ENCODE peak calls at places on chromosome 12, in eight cellular contexts. I is NB4, P is AG04450, E is breast epithelium, B is cardiac muscle cell, Y is adrenal gland, Z is choroid plexus epithelial cell, J is A549. W is an unnamed sample.

GRCh38 chr12:130335517-130336392 is 1.9 kb upstream of the PIWIL1 start:
- DNase-seq in I (peak; percentile 71), Y (peak; percentile 73), B (peak; percentile 71), J (peak; percentile 49), Z (peak; percentile 76), E (no peak), P (no peak), W (peak; percentile 55)

GRCh38 chr12:76636141-76636692 is 76.6 kb upstream of the OSBPL8 start:
- DNase-seq in E (no peak), Z (peak; percentile 59), P (no peak), I (no peak), Y (no peak), J (no peak), B (no peak), W (no peak)

GRCh38 chr12:18430425-18431048 is 169.2 kb downstream of the PIK3C2G start:
- DNase-seq in P (peak; percentile 32), I (peak; percentile 68), B (peak; percentile 72), J (peak; percentile 20), Z (peak; percentile 84), E (no peak), Y (peak; percentile 68), W (peak; percentile 57)

GRCh38 chr12:31737763-31738162 is 8.9 kb upstream of the AMN1 start:
- DNase-seq in Y (no peak), J (no peak), B (no peak), E (no peak), P (no peak), Z (no peak), I (no peak), W (no peak)

GRCh38 chr12:97595423-97595822 is 132.8 kb downstream of the RMST start:
- DNase-seq in J (no peak), B (no peak), I (no peak), Y (no peak), E (no peak), Z (no peak), P (no peak), W (no peak)

GRCh38 chr12:55933158-55933798 is 2.3 kb downstream of the DGKA start:
- DNase-seq in E (no peak), I (peak; percentile 72), P (no peak), Y (no peak), Z (no peak), J (peak; percentile 41), B (no peak), W (no peak)

GRCh38 chr12:90253674-90254181 is 545.1 kb upstream of the ATP2B1 start:
- DNase-seq in B (peak; percentile 2), I (peak; percentile 100), Z (peak; percentile 89), Y (peak; percentile 20), E (peak; percentile 50), J (no peak), P (peak; percentile 58), W (peak; percentile 91)

GRCh38 chr12:93912086-93912733 is 235.0 kb downstream of the CRADD start:
- DNase-seq in E (no peak), J (no peak), Z (no peak), Y (peak; percentile 23), P (no peak), B (no peak), I (no peak), W (no peak)

GRCh38 chr12:44930972-44931600 is 55.0 kb upstream of the NELL2 start:
- DNase-seq in J (peak; percentile 37), Y (no peak), I (peak; percentile 61), E (no peak), B (peak; percentile 89), P (peak; percentile 13), Z (peak; percentile 69), W (no peak)

GRCh38 chr12:57614178-57614947 is 3.1 kb downstream of the ARHGEF25 start:
- DNase-seq in I (peak; percentile 56), J (peak; percentile 51), Y (no peak), E (no peak), Z (peak; percentile 54), B (no peak), P (no peak), W (no peak)

GRCh38 chr12:127650626-127651025 is 616.3 kb upstream of the TMEM132C start:
- DNase-seq in Z (no peak), P (no peak), E (no peak), I (no peak), J (no peak), B (no peak), Y (no peak), W (peak; percentile 70)

GRCh38 chr12:111067498-111067897 is 147.1 kb upstream of the MYL2 start:
- DNase-seq in E (peak; percentile 18), Z (no peak), I (no peak), B (no peak), J (no peak), Y (no peak), P (no peak), W (no peak)

GRCh38 chr12:54879132-54879531 is 24.8 kb downstream of the MUCL1 start:
- DNase-seq in P (no peak), Y (peak; percentile 10), I (peak; percentile 2), B (no peak), Z (peak; percentile 51), E (no peak), J (no peak), W (no peak)

GRCh38 chr12:16266085-16266484 is 11.4 kb downstream of the SLC15A5 start:
- DNase-seq in B (no peak), P (no peak), E (no peak), I (no peak), Y (no peak), Z (no peak), J (no peak), W (no peak)

GRCh38 chr12:24767016-24767415 is 181.9 kb downstream of the BCAT1 start:
- DNase-seq in J (no peak), I (no peak), B (no peak), Y (no peak), P (no peak), E (no peak), Z (no peak), W (no peak)

GRCh38 chr12:4027412-4027811 is 154.2 kb upstream of the PARP11 start:
- DNase-seq in J (no peak), P (no peak), Y (no peak), I (peak; percentile 6), E (no peak), B (no peak), Z (no peak), W (no peak)

GRCh38 chr12:10364839-10365681 is 24.8 kb downstream of the KLRK1 start:
- DNase-seq in B (peak; percentile 81), Y (peak; percentile 78), P (peak; percentile 42), E (peak; percentile 60), Z (peak; percentile 94), J (peak; percentile 35), I (peak; percentile 83), W (peak; percentile 80)

GRCh38 chr12:96401061-96401871 is 1.0 kb upstream of the CDK17 start:
- DNase-seq in Z (peak; percentile 93), B (peak; percentile 4), E (no peak), J (peak; percentile 89), Y (peak; percentile 35), P (peak; percentile 61), I (peak; percentile 79), W (peak; percentile 61)

GRCh38 chr12:3972576-3972975 is 99.4 kb upstream of the PARP11 start:
- DNase-seq in J (no peak), I (no peak), B (no peak), Z (no peak), P (no peak), E (no peak), Y (no peak), W (no peak)

GRCh38 chr12:5429741-5430557 is 2.0 kb upstream of the NTF3 start:
- DNase-seq in Y (no peak), E (no peak), B (peak; percentile 42), P (no peak), Z (no peak), I (no peak), J (no peak), W (no peak)

GRCh38 chr12:5432011-5432400 is at the start of gene NTF3:
- DNase-seq in B (peak; percentile 72), I (no peak), E (no peak), J (no peak), P (peak; percentile 39), Y (no peak), Z (peak; percentile 11), W (no peak)

GRCh38 chr12:5430639-5431603 is 987 bp upstream of the NTF3 start:
- DNase-seq in P (no peak), B (no peak), Y (no peak), E (no peak), Z (no peak), I (no peak), J (no peak), W (no peak)

GRCh38 chr12:5433081-5433839 is 1.4 kb downstream of the NTF3 start:
- DNase-seq in J (no peak), P (no peak), Y (no peak), E (no peak), B (peak; percentile 63), I (no peak), Z (no peak), W (no peak)

GRCh38 chr12:5428332-5429221 is 3.3 kb upstream of the NTF3 start:
- DNase-seq in I (peak; percentile 16), J (no peak), Y (no peak), P (no peak), E (no peak), B (peak; percentile 62), Z (peak; percentile 48), W (peak; percentile 44)
- TF ChIP-seq CTCF in I (peak; percentile 28), J (no peak), Y (no peak), P (peak; percentile 80), E (peak; percentile 44), B (peak; percentile 51), Z (peak; percentile 52), W (peak; percentile 61)

DNA sequence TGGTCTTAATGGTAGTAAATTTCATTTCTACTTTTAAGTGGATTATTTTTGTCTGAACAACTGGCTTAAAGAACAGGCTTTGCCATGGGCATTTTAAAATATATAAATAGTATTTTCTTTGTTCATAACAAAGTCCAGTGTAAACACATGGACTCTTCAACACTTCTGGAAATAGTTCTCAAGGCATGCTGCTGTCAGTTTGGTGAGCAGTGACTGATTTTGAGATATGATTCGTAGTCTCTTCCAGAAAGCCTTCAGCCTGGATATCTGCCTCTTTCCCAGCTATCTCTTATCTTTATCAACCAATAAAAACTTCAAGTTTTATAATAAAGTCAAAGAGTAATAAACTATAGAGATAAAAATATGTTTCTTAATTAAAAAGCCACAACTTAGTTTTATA is 110.7 kb downstream of the NAV3 start:
- DNase-seq in B (no peak), E (no peak), P (no peak), Z (no peak), J (no peak), Y (no peak), I (no peak), W (no peak)
- H3K4me3 ChIP-seq in B (no peak overlapping the region), E (no peak overlapping the region), P (peak overlapping the region; percentile 58), Z (peak overlapping the region; percentile 48), J (peak overlapping the region; percentile 34), Y (no peak overlapping the region), I (no peak overlapping the region), W (peak overlapping the region; percentile 50)

GRCh38 chr12:46110928-46111699 is 120.7 kb upstream of the SCAF11 start:
- DNase-seq in J (no peak), Z (peak; percentile 12), B (no peak), E (no peak), I (no peak), P (no peak), Y (no peak), W (no peak)
- TF ChIP-seq CTCF in J (no peak), Z (peak; percentile 37), B (no peak), E (no peak), I (no peak), P (peak; percentile 37), Y (no peak), W (peak; percentile 27)

DNA sequence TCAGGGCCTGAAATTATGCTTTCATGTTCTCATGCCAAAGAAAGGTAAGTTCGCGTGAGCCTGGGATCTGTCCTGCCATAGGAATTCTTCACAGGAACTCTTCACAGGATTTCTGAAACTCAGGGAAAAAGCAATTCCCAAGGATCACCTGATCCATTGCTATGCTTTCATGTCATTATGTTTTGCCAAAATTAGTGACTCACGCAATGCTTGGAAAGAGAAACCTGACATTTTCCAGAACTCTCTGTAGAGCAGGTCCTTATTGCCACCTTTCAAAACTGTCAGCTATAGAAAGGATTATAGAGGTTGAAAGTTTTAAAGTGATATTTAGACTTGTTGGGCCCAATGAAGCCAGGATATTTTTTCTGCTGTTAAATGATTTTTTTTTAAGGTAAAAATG is 6.3 kb upstream of the KCNJ8 start:
- DNase-seq in Z (no peak), I (no peak), J (no peak), B (no peak), E (no peak), P (no peak), Y (no peak), W (no peak)
- H3K4me3 ChIP-seq in Z (no peak overlapping the region), I (no peak overlapping the region), J (no peak overlapping the region), B (no peak overlapping the region), E (no peak overlapping the region), P (no peak overlapping the region), Y (no peak overlapping the region), W (no peak overlapping the region)

W was measured in brain microvascular endothelial cell.